ENCODE peak calls at places on chromosomes 13 and 19, in five cellular contexts. V is adrenal gland, C is tibial nerve, L is body of pancreas, E is transverse colon. K is an unnamed sample.

GRCh38 chr19:29620931-29621351 is 14.9 kb downstream of the POP4 start:
- DNase-seq in L (no peak), C (no peak), V (no peak), E (peak), K (no peak)

GRCh38 chr19:40592170-40592569 is 9.0 kb upstream of the LTBP4 start:
- DNase-seq in E (no peak), C (no peak), V (no peak), L (no peak), K (peak)

GRCh38 chr19:35959040-35959967 is 23.1 kb downstream of the LRFN3 start:
- DNase-seq in L (no peak), C (no peak), E (peak), V (no peak), K (no peak)

GRCh38 chr19:55638864-55639359 is 1.9 kb upstream of the ZNF580 start:
- DNase-seq in C (no peak), E (no peak), V (peak), L (no peak), K (peak)

GRCh38 chr19:38977445-38978314 is 2.1 kb upstream of the FBXO17 start:
- DNase-seq in E (no peak), V (no peak), C (no peak), L (no peak), K (no peak)

GRCh38 chr19:45087531-45087930 is 5.4 kb upstream of the PPP1R37 start:
- DNase-seq in V (no peak), C (no peak), E (no peak), L (no peak), K (peak)

GRCh38 chr13:34462843-34463242 is 479.2 kb upstream of the NBEA start:
- DNase-seq in L (no peak), E (no peak), V (no peak), C (no peak), K (no peak)

GRCh38 chr19:35590875-35591274 is 4.9 kb downstream of the PMIS2 start:
- DNase-seq in L (no peak), E (no peak), C (no peak), V (no peak), K (no peak)

GRCh38 chr19:55882626-55883025 is 46.3 kb downstream of the NLRP4 start:
- DNase-seq in E (no peak), V (no peak), C (no peak), L (no peak), K (no peak)

GRCh38 chr19:54475706-54476105 is 2.6 kb upstream of the CDC42EP5 start:
- DNase-seq in C (no peak), V (no peak), L (no peak), E (no peak), K (no peak)

GRCh38 chr19:54470991-54471782 is 1.9 kb downstream of the CDC42EP5 start:
- DNase-seq in V (peak), L (peak), C (peak), E (peak), K (no peak)

GRCh38 chr19:54473983-54474382 is 887 bp upstream of the CDC42EP5 start:
- DNase-seq in V (no peak), E (no peak), L (no peak), C (no peak), K (no peak)

GRCh38 chr19:54470276-54470887 is 2.7 kb downstream of the CDC42EP5 start:
- DNase-seq in E (no peak), V (peak), L (no peak), C (no peak), K (no peak)

DNA sequence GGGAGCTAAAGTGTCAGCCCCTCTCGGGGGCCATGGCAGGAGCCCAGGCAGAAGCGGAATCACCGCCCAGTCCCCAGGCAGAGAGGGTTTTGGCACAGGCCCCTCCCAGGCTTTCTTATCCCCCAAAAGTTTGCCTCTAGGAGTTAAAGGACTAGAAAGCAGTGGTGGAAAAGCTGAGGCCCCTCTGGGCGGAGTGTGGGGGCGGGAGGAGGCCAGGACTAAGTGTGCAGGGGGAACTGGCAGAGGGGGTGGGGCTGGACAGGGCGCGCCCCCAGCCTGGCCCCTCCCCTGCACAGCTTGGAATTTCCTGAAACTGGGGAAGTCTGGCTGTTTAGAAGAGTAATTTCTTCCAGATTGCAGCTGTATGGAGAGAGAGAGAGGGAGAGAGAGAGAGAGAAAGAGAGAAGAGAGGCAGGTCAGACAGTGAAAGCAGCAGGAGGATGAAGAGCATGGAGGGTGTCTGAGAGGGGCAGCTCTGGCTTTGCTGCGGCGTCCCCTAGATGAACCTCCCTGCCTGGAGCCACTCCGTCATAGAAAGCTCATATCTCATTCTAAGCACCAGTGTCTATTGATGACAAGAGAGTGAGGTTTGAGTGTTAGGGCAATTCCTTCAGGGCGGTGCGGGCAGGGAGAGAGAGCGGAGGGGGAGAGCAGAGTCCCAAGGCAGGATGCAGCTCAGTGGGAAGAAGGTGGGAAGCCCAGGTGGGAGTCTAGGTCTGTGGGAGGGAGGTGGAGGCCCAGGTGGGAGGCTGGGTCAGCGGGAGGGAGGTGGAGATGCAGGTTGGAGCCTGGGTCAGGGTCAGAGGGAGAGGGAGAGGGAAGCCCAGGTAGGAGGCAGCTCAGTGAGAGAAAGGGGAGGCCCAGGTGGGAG is at the start of gene CDC42EP5:
- DNase-seq in L (peak), E (peak), V (peak), C (peak), K (no peak)
- TF ChIP-seq POLR2A in L (no peak), E (peak), V (no peak), C (peak), K (no peak)

GRCh38 chr13:99610702-99611289 is 109.5 kb downstream of the TM9SF2 start:
- DNase-seq in E (no peak), C (no peak), V (no peak), L (no peak), K (peak)
- TF ChIP-seq CTCF in E (no peak), C (no peak), V (no peak), L (no peak), K (peak)

DNA sequence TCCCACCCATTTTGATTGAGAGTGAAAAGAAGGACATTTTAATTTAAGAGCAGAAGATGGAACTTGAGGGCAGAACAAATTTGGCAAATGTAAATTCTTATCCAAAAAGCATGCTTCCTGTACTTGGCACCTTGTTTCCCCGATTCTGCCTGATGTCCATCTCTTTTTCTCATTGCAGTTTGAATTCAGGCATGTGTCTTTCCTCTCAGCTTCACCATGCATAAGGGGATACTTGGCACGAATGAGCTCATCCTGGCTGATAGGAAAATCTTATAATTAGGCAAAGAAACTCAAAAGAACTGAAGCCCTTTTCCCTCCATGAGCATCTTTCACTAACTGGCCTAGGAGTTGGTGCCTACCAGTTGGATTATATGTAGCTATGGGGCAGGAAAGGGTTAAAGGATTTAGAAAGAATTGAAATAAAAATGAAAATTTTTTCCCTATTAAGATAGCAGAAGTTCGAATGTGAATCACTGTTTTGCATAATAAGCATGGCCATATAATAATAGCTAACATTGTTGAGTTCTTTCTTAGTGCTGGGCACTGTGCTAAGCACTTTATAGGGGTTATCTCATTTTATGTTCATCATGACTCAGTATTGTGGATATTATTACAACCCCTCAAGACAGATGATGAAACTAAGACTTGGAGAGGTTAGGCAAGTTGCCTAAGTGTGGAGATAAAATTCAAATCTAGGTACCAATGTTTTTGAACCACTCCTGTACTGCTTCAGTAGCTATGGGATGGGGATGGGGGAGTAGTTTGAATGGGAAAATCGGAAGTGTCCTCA is 386.7 kb downstream of the KCNRG start:
- DNase-seq in V (no peak), L (no peak), E (no peak), C (no peak), K (no peak)
- TF ChIP-seq POLR2A in V (no peak), L (no peak), E (no peak), C (no peak), K (no peak)

GRCh38 chr19:47377801-47378200 is 28.7 kb downstream of the DHX34 start:
- DNase-seq in E (no peak), C (no peak), L (peak), V (no peak), K (peak)
- TF ChIP-seq CTCF in E (no peak), C (no peak), L (no peak), V (no peak), K (no peak)

GRCh38 chr19:17519967-17520366 is 8.5 kb downstream of the PGLS start:
- DNase-seq in C (no peak), V (no peak), E (no peak), L (no peak), K (no peak)

GRCh38 chr19:17525141-17525540 is 13.7 kb downstream of the PGLS start:
- DNase-seq in C (no peak), E (no peak), L (no peak), V (no peak), K (no peak)

GRCh38 chr19:17524651-17525050 is 13.2 kb downstream of the PGLS start:
- DNase-seq in C (no peak), E (no peak), V (no peak), L (no peak), K (no peak)

GRCh38 chr19:17520865-17521264 is 9.4 kb downstream of the PGLS start:
- DNase-seq in E (no peak), V (no peak), L (no peak), C (no peak), K (no peak)

GRCh38 chr19:17522988-17523872 is 11.8 kb downstream of the PGLS start:
- DNase-seq in C (no peak), V (no peak), E (peak), L (peak), K (peak)
- TF ChIP-seq POLR2A in C (no peak), V (no peak), E (no peak), L (no peak), K (peak)

DNA sequence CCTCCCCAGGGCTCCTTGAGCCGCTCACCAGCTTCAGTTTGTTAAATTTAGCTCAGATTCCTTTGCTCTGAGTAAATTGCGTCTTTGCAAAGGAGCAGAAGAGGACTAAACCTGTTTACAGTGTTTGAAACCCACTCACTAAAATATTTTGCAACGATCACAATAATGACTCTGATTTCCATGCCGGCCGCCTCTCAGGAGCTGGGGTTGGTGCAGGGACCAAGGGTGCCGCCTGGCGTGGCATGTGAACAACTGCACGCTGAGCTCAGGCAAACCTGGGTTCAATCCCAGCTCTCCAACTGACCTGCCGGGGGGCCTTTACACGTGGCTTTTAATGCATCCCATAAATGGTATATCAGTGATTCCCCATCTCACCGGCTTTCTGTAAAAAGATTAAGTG is 68.7 kb upstream of the CACNA1A start:
- DNase-seq in L (no peak), C (no peak), E (no peak), V (no peak), K (no peak)
- TF ChIP-seq CTCF in L (no peak), C (peak), E (no peak), V (no peak), K (no peak)